ENCODE peak calls at places on chromosomes 11 and 22, in eight cellular contexts. O is lower leg skin, G is IMR-90, W is HCT116, Q is heart left ventricle, Z is sigmoid colon, B is adrenal gland, N is transverse colon. H is an unnamed sample.

GRCh38 chr11:125956371-125956770 is 10.5 kb downstream of the VSIG10L2 start:
- DNase-seq in O (peak; percentile 63), G (peak; percentile 7), W (no peak), Q (no peak), Z (peak; percentile 85), B (no peak), N (no peak), H (no peak)

GRCh38 chr11:67635231-67635521 is 4.4 kb downstream of the TBX10 start:
- DNase-seq in O (no peak), G (no peak), W (no peak), Q (no peak), Z (no peak), B (no peak), N (no peak), H (no peak)

GRCh38 chr11:47212938-47213337 is 1.8 kb upstream of the DDB2 start:
- DNase-seq in O (no peak), G (no peak), W (no peak), Q (no peak), Z (no peak), B (no peak), N (peak; percentile 25), H (peak; percentile 25)

GRCh38 chr22:41957941-41958556 is 6.1 kb downstream of the SMIM45 start:
- DNase-seq in O (no peak), G (no peak), W (no peak), Q (no peak), Z (no peak), B (no peak), N (no peak), H (no peak)

GRCh38 chr11:75103380-75104026 is 6.8 kb upstream of the OR2AT4 start:
- DNase-seq in O (no peak), G (peak; percentile 86), W (no peak), Q (no peak), Z (no peak), B (no peak), N (no peak), H (no peak)

GRCh38 chr11:13329670-13330401 is 52.2 kb downstream of the BMAL1 start:
- DNase-seq in O (no peak), G (peak; percentile 41), W (no peak), Q (no peak), Z (no peak), B (peak; percentile 67), N (no peak), H (no peak)

GRCh38 chr11:34614334-34615113 is 6.4 kb upstream of the EHF start:
- DNase-seq in O (no peak), G (peak; percentile 35), W (no peak), Q (no peak), Z (no peak), B (no peak), N (no peak), H (no peak)

GRCh38 chr11:12829131-12829530 is 154.9 kb downstream of the TEAD1 start:
- DNase-seq in O (no peak), G (no peak), W (no peak), Q (no peak), Z (no peak), B (no peak), N (no peak), H (no peak)

GRCh38 chr11:95910638-95911368 is 13.1 kb downstream of the MTMR2 start:
- DNase-seq in O (no peak), G (no peak), W (no peak), Q (no peak), Z (no peak), B (peak; percentile 21), N (no peak), H (no peak)

GRCh38 chr22:44330727-44331660 is 18.2 kb upstream of the SHISAL1 start:
- DNase-seq in O (no peak), G (no peak), W (no peak), Q (no peak), Z (peak; percentile 66), B (no peak), N (no peak), H (no peak)

GRCh38 chr11:112212290-112212689 is 13.9 kb upstream of the PTS start:
- DNase-seq in O (no peak), G (peak; percentile 20), W (no peak), Q (no peak), Z (no peak), B (no peak), N (no peak), H (no peak)

DNA sequence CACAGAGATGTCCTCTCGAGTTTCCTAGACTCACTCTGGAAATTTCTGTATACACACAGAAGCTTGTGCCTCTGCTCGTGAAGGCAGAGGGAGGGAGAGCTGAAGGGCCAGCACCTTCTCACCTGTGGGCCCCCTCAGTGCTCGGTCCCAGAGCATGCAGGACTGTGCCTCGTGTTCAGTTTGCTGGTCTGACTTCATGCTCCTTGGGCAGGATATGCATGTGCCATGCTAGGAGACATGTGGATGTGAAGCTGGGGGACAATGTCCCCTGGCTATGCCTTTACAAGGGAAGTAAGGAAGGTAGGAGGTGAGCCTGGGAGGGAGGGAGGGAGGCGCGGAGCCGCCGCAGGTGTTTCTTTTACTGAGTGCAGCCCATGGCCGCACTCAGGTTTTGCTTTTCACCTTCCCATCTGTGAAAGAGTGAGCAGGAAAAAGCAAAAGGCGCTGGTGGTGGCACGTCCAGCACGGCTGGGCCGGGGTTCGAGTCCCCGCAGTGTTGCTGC is 22.6 kb downstream of the NEAT1 start:
- DNase-seq in O (no peak), G (peak; percentile 48), W (no peak), Q (no peak), Z (no peak), B (peak; percentile 46), N (no peak), H (no peak)
- TF ChIP-seq POLR2A in O (no peak), G (peak; percentile 19), W (no peak), Q (no peak), Z (no peak), B (peak; percentile 14), N (no peak), H (no peak)

DNA sequence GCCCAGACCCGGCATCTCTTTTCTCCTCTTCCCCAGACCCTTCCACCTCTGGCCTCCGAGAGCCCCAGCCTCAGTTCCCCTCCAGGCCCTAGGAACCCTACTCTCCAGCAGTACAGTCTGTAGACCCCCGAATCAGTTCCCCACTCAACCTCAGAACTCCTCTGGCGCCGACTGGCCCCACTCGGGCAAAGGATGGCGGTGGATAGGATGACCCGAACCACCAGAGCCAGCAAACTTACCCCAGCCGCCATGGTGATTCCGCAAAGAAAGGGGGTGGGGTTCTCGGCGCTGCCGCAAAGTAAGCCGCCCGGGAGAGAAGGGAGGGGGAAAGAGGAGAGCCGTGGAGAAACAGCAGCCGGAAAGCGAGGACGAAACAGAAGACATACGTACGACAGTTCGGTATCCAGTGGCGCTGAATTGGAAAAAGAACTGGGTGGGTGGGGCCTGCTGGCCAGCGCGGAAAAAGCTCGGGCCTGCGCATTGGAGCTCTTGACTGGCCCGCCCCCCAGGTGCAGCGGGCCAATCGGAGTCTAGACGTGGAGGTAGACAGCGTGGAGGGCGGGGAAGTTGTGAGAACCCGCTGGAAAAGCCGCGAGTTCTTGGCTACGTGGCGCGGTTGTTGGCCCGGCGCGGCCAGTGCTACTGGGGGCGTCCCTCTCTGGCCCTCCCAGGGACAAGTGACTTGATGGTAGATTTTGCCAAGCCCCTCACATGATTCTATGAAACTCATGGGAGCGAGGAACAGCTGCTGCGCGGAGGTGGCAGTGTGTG is at the start of gene EEF1G:
- DNase-seq in O (peak; percentile 99), G (peak; percentile 100), W (peak; percentile 99), Q (peak; percentile 98), Z (peak; percentile 99), B (peak; percentile 99), N (peak; percentile 99), H (peak; percentile 99)
- TF ChIP-seq POLR2A in O (peak; percentile 47), G (peak; percentile 94), W (peak; percentile 79), Q (peak; percentile 33), Z (peak; percentile 92), B (peak; percentile 63), N (peak; percentile 86), H (peak; percentile 84)

GRCh38 chr22:46081036-46081830 is 69.1 kb upstream of the PPARA start:
- DNase-seq in O (no peak), G (no peak), W (no peak), Q (peak; percentile 69), Z (peak; percentile 76), B (peak; percentile 32), N (peak; percentile 8), H (no peak)

GRCh38 chr22:46078241-46079092 is 71.9 kb upstream of the PPARA start:
- DNase-seq in O (peak; percentile 76), G (no peak), W (no peak), Q (peak; percentile 83), Z (peak; percentile 91), B (peak; percentile 93), N (peak; percentile 32), H (peak; percentile 90)

GRCh38 chr22:46081831-46082210 is 68.5 kb upstream of the PPARA start:
- DNase-seq in O (no peak), G (no peak), W (no peak), Q (peak; percentile 55), Z (peak; percentile 68), B (peak; percentile 41), N (peak; percentile 9), H (peak; percentile 41)

GRCh38 chr22:46079093-46079860 is 71.0 kb upstream of the PPARA start:
- DNase-seq in O (no peak), G (no peak), W (no peak), Q (peak; percentile 66), Z (peak; percentile 68), B (peak; percentile 33), N (peak; percentile 7), H (peak; percentile 26)

GRCh38 chr22:46079861-46080821 is 70.2 kb upstream of the PPARA start:
- DNase-seq in O (peak; percentile 76), G (no peak), W (no peak), Q (peak; percentile 81), Z (peak; percentile 95), B (peak; percentile 85), N (peak; percentile 60), H (peak; percentile 76)
- TF ChIP-seq POLR2A in O (no peak), G (no peak), W (no peak), Q (no peak), Z (peak; percentile 37), B (peak; percentile 46), N (no peak), H (peak; percentile 22)

GRCh38 chr22:20204821-20205220 is 54.0 kb upstream of the CCDC188 start:
- DNase-seq in O (no peak), G (no peak), W (no peak), Q (no peak), Z (no peak), B (no peak), N (no peak), H (no peak)

GRCh38 chr22:20207277-20208025 is 56.6 kb upstream of the CCDC188 start:
- DNase-seq in O (no peak), G (no peak), W (no peak), Q (no peak), Z (no peak), B (no peak), N (no peak), H (no peak)

GRCh38 chr22:20205964-20206708 is 55.3 kb upstream of the CCDC188 start:
- DNase-seq in O (peak; percentile 65), G (peak; percentile 63), W (peak; percentile 75), Q (peak; percentile 78), Z (peak; percentile 74), B (peak; percentile 32), N (peak; percentile 78), H (peak; percentile 77)

GRCh38 chr22:20205464-20205963 is 54.7 kb upstream of the CCDC188 start:
- DNase-seq in O (no peak), G (no peak), W (no peak), Q (no peak), Z (no peak), B (no peak), N (no peak), H (no peak)

DNA sequence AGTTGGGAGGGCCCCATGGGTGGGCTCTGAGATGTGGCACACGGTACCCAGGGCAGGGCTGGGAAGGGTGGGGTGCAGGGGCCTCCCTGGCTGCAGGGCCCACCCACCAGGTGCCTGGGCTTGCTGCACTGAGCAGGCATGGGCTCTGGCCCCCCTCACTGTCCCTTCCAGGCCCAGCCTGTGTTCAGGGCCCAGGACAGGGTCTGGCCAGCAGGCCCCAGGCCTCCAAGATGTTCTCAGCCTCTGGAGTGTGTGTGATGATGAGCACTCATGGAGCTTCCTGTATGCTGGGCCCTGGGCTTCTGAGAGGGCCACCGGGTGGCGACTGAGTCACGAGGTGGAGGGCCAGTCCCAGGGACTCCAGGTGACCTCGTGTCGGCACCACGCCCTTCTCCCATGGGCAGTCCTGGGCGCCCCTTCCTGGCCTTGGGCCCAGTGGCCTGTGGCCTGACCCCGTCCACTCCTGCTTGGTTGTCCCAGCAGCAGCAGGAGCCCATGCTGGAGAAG is 55.9 kb upstream of the CCDC188 start:
- DNase-seq in O (no peak), G (peak; percentile 22), W (no peak), Q (no peak), Z (no peak), B (no peak), N (peak; percentile 31), H (peak; percentile 37)
- TF ChIP-seq POLR2A in O (no peak), G (peak; percentile 16), W (no peak), Q (no peak), Z (no peak), B (no peak), N (no peak), H (no peak)

H was measured in body of pancreas.